ENCODE peak calls at places on chromosomes 2 and 18, in ten cellular contexts. One of them, this sample, is unnamed.

GRCh38 chr2:95526360-95527341 is 42.1 kb upstream of the TRIM43B start:
- DNase-seq in colonic mucosa: peak
- DNase-seq in adrenal gland: peak
- DNase-seq in left ventricle myocardium inferior: peak
- DNase-seq in heart left ventricle: peak
- DNase-seq in right atrium auricular region: peak
- DNase-seq in brain microvascular endothelial cell: peak
- DNase-seq in fibroblast of lung: peak
- DNase-seq in IMR-90: peak
- DNase-seq in Karpas-422: no peak
- DNase-seq in this sample: no peak

GRCh38 chr2:151637284-151637781 is 96.9 kb downstream of the NEB start:
- DNase-seq in left ventricle myocardium inferior: no peak
- DNase-seq in brain microvascular endothelial cell: no peak
- DNase-seq in heart left ventricle: peak
- DNase-seq in right atrium auricular region: no peak
- DNase-seq in adrenal gland: no peak
- DNase-seq in Karpas-422: no peak
- DNase-seq in colonic mucosa: no peak
- DNase-seq in IMR-90: no peak
- DNase-seq in fibroblast of lung: no peak
- DNase-seq in this sample: no peak

GRCh38 chr2:52518673-52519072 is 1248.9 kb upstream of the CHAC2 start:
- DNase-seq in heart left ventricle: no peak
- DNase-seq in IMR-90: peak
- DNase-seq in Karpas-422: no peak
- DNase-seq in fibroblast of lung: peak
- DNase-seq in left ventricle myocardium inferior: no peak
- DNase-seq in brain microvascular endothelial cell: no peak
- DNase-seq in right atrium auricular region: no peak
- DNase-seq in adrenal gland: no peak
- DNase-seq in colonic mucosa: no peak
- DNase-seq in this sample: no peak

GRCh38 chr18:28175047-28175929 is 1.6 kb downstream of the CDH2 start:
- DNase-seq in colonic mucosa: no peak
- DNase-seq in right atrium auricular region: no peak
- DNase-seq in Karpas-422: no peak
- DNase-seq in heart left ventricle: peak
- DNase-seq in IMR-90: peak
- DNase-seq in adrenal gland: peak
- DNase-seq in fibroblast of lung: peak
- DNase-seq in brain microvascular endothelial cell: no peak
- DNase-seq in left ventricle myocardium inferior: peak
- DNase-seq in this sample: no peak

GRCh38 chr2:229141626-229142025 is 129.5 kb downstream of the PID1 start:
- DNase-seq in left ventricle myocardium inferior: no peak
- DNase-seq in heart left ventricle: no peak
- DNase-seq in colonic mucosa: no peak
- DNase-seq in brain microvascular endothelial cell: peak
- DNase-seq in IMR-90: peak
- DNase-seq in fibroblast of lung: peak
- DNase-seq in adrenal gland: no peak
- DNase-seq in right atrium auricular region: no peak
- DNase-seq in Karpas-422: no peak
- DNase-seq in this sample: no peak

GRCh38 chr2:23460228-23460627 is 75.2 kb downstream of the KLHL29 start:
- DNase-seq in Karpas-422: peak
- DNase-seq in fibroblast of lung: peak
- DNase-seq in right atrium auricular region: no peak
- DNase-seq in adrenal gland: no peak
- DNase-seq in brain microvascular endothelial cell: peak
- DNase-seq in colonic mucosa: no peak
- DNase-seq in left ventricle myocardium inferior: no peak
- DNase-seq in IMR-90: peak
- DNase-seq in heart left ventricle: no peak
- DNase-seq in this sample: no peak

GRCh38 chr2:88002359-88002707 is 14.0 kb downstream of the RNU2-63P start:
- DNase-seq in IMR-90: no peak
- DNase-seq in right atrium auricular region: no peak
- DNase-seq in fibroblast of lung: no peak
- DNase-seq in left ventricle myocardium inferior: no peak
- DNase-seq in colonic mucosa: no peak
- DNase-seq in brain microvascular endothelial cell: no peak
- DNase-seq in heart left ventricle: no peak
- DNase-seq in adrenal gland: no peak
- DNase-seq in Karpas-422: no peak
- DNase-seq in this sample: no peak

GRCh38 chr2:205752421-205752820 is 70.1 kb downstream of the NRP2 start:
- DNase-seq in Karpas-422: no peak
- DNase-seq in right atrium auricular region: no peak
- DNase-seq in left ventricle myocardium inferior: no peak
- DNase-seq in IMR-90: no peak
- DNase-seq in brain microvascular endothelial cell: no peak
- DNase-seq in heart left ventricle: no peak
- DNase-seq in colonic mucosa: no peak
- DNase-seq in fibroblast of lung: peak
- DNase-seq in adrenal gland: no peak
- DNase-seq in this sample: no peak

GRCh38 chr2:12616456-12617163 is 100.1 kb upstream of the TRIB2 start:
- DNase-seq in adrenal gland: no peak
- DNase-seq in colonic mucosa: no peak
- DNase-seq in Karpas-422: no peak
- DNase-seq in IMR-90: no peak
- DNase-seq in brain microvascular endothelial cell: no peak
- DNase-seq in fibroblast of lung: no peak
- DNase-seq in right atrium auricular region: no peak
- DNase-seq in left ventricle myocardium inferior: no peak
- DNase-seq in heart left ventricle: no peak
- DNase-seq in this sample: no peak

GRCh38 chr18:63099848-63100625 is 219.5 kb downstream of the BCL2 start:
- DNase-seq in heart left ventricle: peak
- DNase-seq in IMR-90: no peak
- DNase-seq in colonic mucosa: peak
- DNase-seq in fibroblast of lung: peak
- DNase-seq in right atrium auricular region: no peak
- DNase-seq in brain microvascular endothelial cell: peak
- DNase-seq in adrenal gland: no peak
- DNase-seq in left ventricle myocardium inferior: peak
- DNase-seq in Karpas-422: no peak
- DNase-seq in this sample: no peak

GRCh38 chr2:29655391-29656086 is 265.8 kb downstream of the ALK start:
- DNase-seq in IMR-90: no peak
- DNase-seq in right atrium auricular region: no peak
- DNase-seq in brain microvascular endothelial cell: no peak
- DNase-seq in Karpas-422: no peak
- DNase-seq in left ventricle myocardium inferior: no peak
- DNase-seq in adrenal gland: no peak
- DNase-seq in heart left ventricle: peak
- DNase-seq in fibroblast of lung: peak
- DNase-seq in colonic mucosa: no peak
- DNase-seq in this sample: no peak

GRCh38 chr2:230723363-230723762 is 10.7 kb downstream of the CAB39 start:
- DNase-seq in IMR-90: no peak
- DNase-seq in right atrium auricular region: no peak
- DNase-seq in heart left ventricle: no peak
- DNase-seq in fibroblast of lung: no peak
- DNase-seq in left ventricle myocardium inferior: no peak
- DNase-seq in colonic mucosa: no peak
- DNase-seq in Karpas-422: no peak
- DNase-seq in brain microvascular endothelial cell: no peak
- DNase-seq in adrenal gland: no peak
- DNase-seq in this sample: no peak
- H3K27ac ChIP-seq in IMR-90: no peak
- H3K27ac ChIP-seq in right atrium auricular region: no peak
- H3K27ac ChIP-seq in heart left ventricle: no peak
- H3K27ac ChIP-seq in fibroblast of lung: no peak
- H3K27ac ChIP-seq in left ventricle myocardium inferior: no peak
- H3K27ac ChIP-seq in colonic mucosa: no peak
- H3K27ac ChIP-seq in Karpas-422: no peak
- H3K27ac ChIP-seq in brain microvascular endothelial cell: no peak
- H3K27ac ChIP-seq in adrenal gland: no peak
- H3K27ac ChIP-seq in this sample: no peak

GRCh38 chr2:47068966-47069627 is 86.0 kb downstream of the STPG4 start:
- DNase-seq in right atrium auricular region: no peak
- DNase-seq in Karpas-422: no peak
- DNase-seq in left ventricle myocardium inferior: no peak
- DNase-seq in brain microvascular endothelial cell: no peak
- DNase-seq in IMR-90: no peak
- DNase-seq in heart left ventricle: peak
- DNase-seq in fibroblast of lung: no peak
- DNase-seq in colonic mucosa: no peak
- DNase-seq in adrenal gland: no peak
- DNase-seq in this sample: no peak
- H3K27ac ChIP-seq in right atrium auricular region: peak
- H3K27ac ChIP-seq in Karpas-422: no peak
- H3K27ac ChIP-seq in left ventricle myocardium inferior: peak
- H3K27ac ChIP-seq in brain microvascular endothelial cell: peak
- H3K27ac ChIP-seq in IMR-90: peak
- H3K27ac ChIP-seq in heart left ventricle: peak
- H3K27ac ChIP-seq in fibroblast of lung: peak
- H3K27ac ChIP-seq in colonic mucosa: peak
- H3K27ac ChIP-seq in adrenal gland: peak
- H3K27ac ChIP-seq in this sample: peak

DNA sequence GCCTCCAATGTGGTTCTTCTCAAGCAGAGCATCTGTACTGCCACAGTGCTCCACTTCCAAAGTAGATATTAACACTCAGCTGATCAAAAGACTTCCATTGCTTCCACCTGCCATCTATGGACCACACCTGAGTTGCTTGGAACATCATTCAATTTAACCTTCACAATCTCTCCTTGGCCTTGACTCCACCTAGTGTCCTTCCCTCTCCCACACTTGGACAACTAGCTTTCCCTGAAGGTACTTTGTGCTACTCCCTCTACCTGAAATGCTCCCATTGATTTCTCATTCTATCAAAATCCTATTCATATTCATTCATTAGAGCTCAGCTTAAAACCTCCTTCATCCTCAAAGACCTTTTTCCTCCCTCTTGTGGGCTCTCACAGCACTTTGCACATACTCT is 48.7 kb downstream of the SOWAHC start:
- DNase-seq in brain microvascular endothelial cell: no peak
- DNase-seq in colonic mucosa: no peak
- DNase-seq in fibroblast of lung: no peak
- DNase-seq in Karpas-422: no peak
- DNase-seq in right atrium auricular region: no peak
- DNase-seq in left ventricle myocardium inferior: no peak
- DNase-seq in adrenal gland: no peak
- DNase-seq in IMR-90: no peak
- DNase-seq in heart left ventricle: no peak
- DNase-seq in this sample: no peak
- H3K27ac ChIP-seq in brain microvascular endothelial cell: no peak
- H3K27ac ChIP-seq in colonic mucosa: no peak
- H3K27ac ChIP-seq in fibroblast of lung: no peak
- H3K27ac ChIP-seq in Karpas-422: no peak
- H3K27ac ChIP-seq in right atrium auricular region: no peak
- H3K27ac ChIP-seq in left ventricle myocardium inferior: no peak
- H3K27ac ChIP-seq in adrenal gland: no peak
- H3K27ac ChIP-seq in IMR-90: no peak
- H3K27ac ChIP-seq in heart left ventricle: no peak
- H3K27ac ChIP-seq in this sample: no peak

GRCh38 chr2:1653956-1654695 is 90.2 kb downstream of the PXDN start:
- DNase-seq in fibroblast of lung: peak
- DNase-seq in Karpas-422: no peak
- DNase-seq in adrenal gland: no peak
- DNase-seq in left ventricle myocardium inferior: no peak
- DNase-seq in right atrium auricular region: no peak
- DNase-seq in brain microvascular endothelial cell: peak
- DNase-seq in colonic mucosa: no peak
- DNase-seq in heart left ventricle: no peak
- DNase-seq in IMR-90: peak
- DNase-seq in this sample: no peak
- H3K27ac ChIP-seq in fibroblast of lung: peak
- H3K27ac ChIP-seq in Karpas-422: no peak
- H3K27ac ChIP-seq in adrenal gland: no peak
- H3K27ac ChIP-seq in left ventricle myocardium inferior: peak
- H3K27ac ChIP-seq in right atrium auricular region: peak
- H3K27ac ChIP-seq in brain microvascular endothelial cell: peak
- H3K27ac ChIP-seq in colonic mucosa: no peak
- H3K27ac ChIP-seq in heart left ventricle: peak
- H3K27ac ChIP-seq in IMR-90: peak
- H3K27ac ChIP-seq in this sample: no peak

GRCh38 chr2:159136405-159136804 is 150.1 kb downstream of the WDSUB1 start:
- DNase-seq in right atrium auricular region: no peak
- DNase-seq in left ventricle myocardium inferior: no peak
- DNase-seq in fibroblast of lung: no peak
- DNase-seq in adrenal gland: no peak
- DNase-seq in IMR-90: no peak
- DNase-seq in colonic mucosa: no peak
- DNase-seq in Karpas-422: no peak
- DNase-seq in heart left ventricle: no peak
- DNase-seq in brain microvascular endothelial cell: no peak
- DNase-seq in this sample: no peak

GRCh38 chr2:159137511-159138101 is 148.9 kb downstream of the WDSUB1 start:
- DNase-seq in IMR-90: no peak
- DNase-seq in right atrium auricular region: no peak
- DNase-seq in heart left ventricle: peak
- DNase-seq in fibroblast of lung: no peak
- DNase-seq in adrenal gland: no peak
- DNase-seq in Karpas-422: no peak
- DNase-seq in left ventricle myocardium inferior: no peak
- DNase-seq in brain microvascular endothelial cell: no peak
- DNase-seq in colonic mucosa: no peak
- DNase-seq in this sample: no peak

GRCh38 chr2:159140070-159140774 is 146.3 kb downstream of the WDSUB1 start:
- DNase-seq in brain microvascular endothelial cell: peak
- DNase-seq in heart left ventricle: no peak
- DNase-seq in IMR-90: peak
- DNase-seq in fibroblast of lung: peak
- DNase-seq in right atrium auricular region: no peak
- DNase-seq in colonic mucosa: no peak
- DNase-seq in left ventricle myocardium inferior: no peak
- DNase-seq in adrenal gland: no peak
- DNase-seq in Karpas-422: no peak
- DNase-seq in this sample: no peak

GRCh38 chr2:159138642-159139182 is 147.8 kb downstream of the WDSUB1 start:
- DNase-seq in brain microvascular endothelial cell: no peak
- DNase-seq in adrenal gland: no peak
- DNase-seq in heart left ventricle: no peak
- DNase-seq in left ventricle myocardium inferior: no peak
- DNase-seq in colonic mucosa: no peak
- DNase-seq in fibroblast of lung: peak
- DNase-seq in right atrium auricular region: no peak
- DNase-seq in IMR-90: peak
- DNase-seq in Karpas-422: no peak
- DNase-seq in this sample: no peak

GRCh38 chr2:159139216-159139933 is 147.1 kb downstream of the WDSUB1 start:
- DNase-seq in left ventricle myocardium inferior: no peak
- DNase-seq in colonic mucosa: no peak
- DNase-seq in IMR-90: no peak
- DNase-seq in right atrium auricular region: no peak
- DNase-seq in fibroblast of lung: no peak
- DNase-seq in brain microvascular endothelial cell: no peak
- DNase-seq in heart left ventricle: no peak
- DNase-seq in adrenal gland: no peak
- DNase-seq in Karpas-422: no peak
- DNase-seq in this sample: no peak
- H3K27ac ChIP-seq in left ventricle myocardium inferior: peak
- H3K27ac ChIP-seq in colonic mucosa: no peak
- H3K27ac ChIP-seq in IMR-90: peak
- H3K27ac ChIP-seq in right atrium auricular region: peak
- H3K27ac ChIP-seq in fibroblast of lung: no peak
- H3K27ac ChIP-seq in brain microvascular endothelial cell: peak
- H3K27ac ChIP-seq in heart left ventricle: peak
- H3K27ac ChIP-seq in adrenal gland: no peak
- H3K27ac ChIP-seq in Karpas-422: no peak
- H3K27ac ChIP-seq in this sample: no peak

This sample was measured in SK-N-MC.